ENCODE peak calls at places on chromosomes 13 and 19, in eight cellular contexts. E is choroid plexus epithelial cell, X is gastrocnemius medialis, M is WTC11, L is MCF 10A, V is HCT116, C is HL-60, T is AG10803. Y is an unnamed sample.

GRCh38 chr13:37293295-37293694 is 187.8 kb upstream of the CSNK1A1L start:
- DNase-seq in M (no peak), V (no peak), E (no peak), T (no peak), X (no peak), C (no peak), L (no peak), Y (no peak)

GRCh38 chr13:101397742-101398141 is 18.6 kb downstream of the NALCN start:
- DNase-seq in C (no peak), X (no peak), T (peak), V (no peak), L (peak), E (peak), M (no peak), Y (no peak)

GRCh38 chr13:41122838-41123237 is 9.8 kb downstream of the KBTBD6 start:
- DNase-seq in L (no peak), E (peak), T (no peak), M (no peak), V (no peak), C (no peak), X (no peak), Y (no peak)

GRCh38 chr19:55487884-55488687 is at the start of gene SSC5D:
- DNase-seq in T (peak), X (no peak), L (no peak), V (no peak), E (peak), C (peak), M (no peak), Y (no peak)

GRCh38 chr19:41222240-41222639 is 3.2 kb downstream of the AXL start:
- DNase-seq in M (no peak), X (no peak), L (no peak), T (no peak), C (no peak), E (no peak), V (no peak), Y (no peak)

GRCh38 chr19:14599548-14600147 is 16.8 kb downstream of the CLEC17A start:
- DNase-seq in L (no peak), T (no peak), C (no peak), E (no peak), V (no peak), M (no peak), X (no peak), Y (no peak)

GRCh38 chr19:23799321-23799720 is 40.6 kb upstream of the ZNF681 start:
- DNase-seq in V (no peak), X (no peak), T (no peak), C (no peak), L (no peak), E (no peak), M (no peak), Y (no peak)

GRCh38 chr13:105665284-105665683 is 870.2 kb downstream of the EFNB2 start:
- DNase-seq in T (peak), M (no peak), L (peak), E (peak), V (no peak), X (no peak), C (no peak), Y (peak)

GRCh38 chr13:70173236-70173959 is 65.1 kb upstream of the KLHL1 start:
- DNase-seq in L (no peak), V (no peak), M (no peak), X (no peak), C (no peak), E (peak), T (no peak), Y (no peak)

GRCh38 chr13:50779443-50780200 is 63.9 kb downstream of the DLEU7 start:
- DNase-seq in C (no peak), L (no peak), T (no peak), X (no peak), V (no peak), E (no peak), M (no peak), Y (no peak)

GRCh38 chr13:30862707-30863106 is 43.4 kb upstream of the MEDAG start:
- DNase-seq in E (peak), X (peak), C (no peak), T (no peak), L (no peak), V (no peak), M (peak), Y (no peak)

GRCh38 chr13:35475960-35476943 is at the start of gene MAB21L1:
- DNase-seq in X (peak), E (peak), V (no peak), T (peak), M (no peak), C (no peak), L (no peak), Y (no peak)

GRCh38 chr19:6873708-6874431 is 13.5 kb upstream of the ADGRE1 start:
- DNase-seq in M (no peak), X (no peak), L (no peak), V (no peak), E (no peak), T (no peak), C (no peak), Y (no peak)

GRCh38 chr19:10815969-10816635 is 19.9 kb downstream of the TMED1 start:
- DNase-seq in M (no peak), C (no peak), L (no peak), V (no peak), T (peak), X (no peak), E (peak), Y (no peak)

GRCh38 chr19:11554160-11554559 is 4.9 kb downstream of the ELOF1 start:
- DNase-seq in X (no peak), V (no peak), T (no peak), E (no peak), M (no peak), C (no peak), L (no peak), Y (no peak)

GRCh38 chr13:43830481-43830873 is 43.7 kb upstream of the ENOX1 start:
- DNase-seq in M (no peak), V (no peak), T (peak), X (no peak), C (peak), E (peak), L (peak), Y (peak)

GRCh38 chr13:74732736-74733135 is 598.5 kb upstream of the KLF12 start:
- DNase-seq in E (no peak), V (no peak), X (no peak), T (no peak), L (no peak), C (no peak), M (no peak), Y (no peak)

GRCh38 chr19:2034729-2035589 is 16.1 kb downstream of the MKNK2 start:
- DNase-seq in T (no peak), X (no peak), V (peak), C (no peak), E (peak), L (peak), M (peak), Y (no peak)

GRCh38 chr19:36489920-36490415 is 607 bp upstream of the ZNF566 start:
- DNase-seq in V (no peak), M (peak), X (no peak), L (no peak), T (peak), C (peak), E (peak), Y (no peak)

GRCh38 chr19:52200044-52200443 is 10.2 kb downstream of the PPP2R1A start:
- DNase-seq in M (no peak), C (no peak), T (peak), V (no peak), L (no peak), X (peak), E (peak), Y (peak)

GRCh38 chr19:16888629-16889371 is at the start of gene F2RL3:
- DNase-seq in C (peak), V (no peak), X (no peak), E (no peak), M (no peak), L (no peak), T (peak), Y (no peak)

GRCh38 chr19:34282611-34283519 is 28.5 kb downstream of the GARRE1 start:
- DNase-seq in M (no peak), E (no peak), X (no peak), T (no peak), V (no peak), L (peak), C (no peak), Y (no peak)

GRCh38 chr19:34375598-34375997 is 10.6 kb downstream of the GPI start:
- DNase-seq in E (peak), L (no peak), C (no peak), M (no peak), V (no peak), T (no peak), X (no peak), Y (no peak)

GRCh38 chr13:74084375-74084902 is 49.8 kb downstream of the KLF12 start:
- DNase-seq in T (no peak), E (no peak), X (no peak), C (no peak), V (no peak), L (no peak), M (no peak), Y (no peak)

GRCh38 chr19:49222528-49222927 is 64.9 kb downstream of the TRPM4 start:
- DNase-seq in E (no peak), L (no peak), C (no peak), T (no peak), V (no peak), X (no peak), M (no peak), Y (no peak)

GRCh38 chr19:49222011-49222410 is 64.4 kb downstream of the TRPM4 start:
- DNase-seq in T (peak), C (no peak), E (peak), M (no peak), L (no peak), V (no peak), X (no peak), Y (no peak)

GRCh38 chr19:49223472-49223871 is 65.9 kb downstream of the TRPM4 start:
- DNase-seq in V (no peak), E (no peak), L (no peak), T (no peak), X (no peak), C (no peak), M (no peak), Y (no peak)

GRCh38 chr19:49229416-49229815 is 71.8 kb downstream of the TRPM4 start:
- DNase-seq in L (no peak), T (no peak), M (no peak), E (peak), X (no peak), V (no peak), C (no peak), Y (no peak)

DNA sequence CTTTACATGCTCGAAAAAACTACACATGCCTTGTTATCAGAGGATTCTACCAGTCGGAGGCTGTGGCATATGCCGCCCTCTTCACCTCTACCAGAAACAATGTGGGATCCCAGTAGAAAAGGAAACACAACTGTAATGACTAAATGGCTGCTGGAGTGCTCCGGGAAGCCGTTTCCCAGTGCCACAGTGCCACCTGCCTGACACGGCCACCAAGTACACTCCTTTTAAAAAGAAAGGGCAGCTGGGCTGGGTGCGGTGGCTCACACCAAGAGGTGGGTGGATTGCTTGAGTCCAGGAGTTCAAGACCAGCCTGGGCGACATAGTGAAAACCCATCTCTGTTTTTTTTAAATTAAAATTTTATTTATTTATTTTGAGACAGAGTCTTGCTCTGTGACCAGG is 67.3 kb downstream of the TRPM4 start:
- DNase-seq in M (peak), V (peak), E (peak), L (peak), X (no peak), T (peak), C (no peak), Y (no peak)
- TF ChIP-seq CTCF in M (peak), V (peak), E (peak), L (peak), X (peak), T (peak), C (peak), Y (peak)

GRCh38 chr19:29083863-29084262 is 129.1 kb downstream of the UQCRFS1 start:
- DNase-seq in X (no peak), T (no peak), E (no peak), V (no peak), M (no peak), L (no peak), C (no peak), Y (no peak)

GRCh38 chr19:29086182-29086581 is 126.8 kb downstream of the UQCRFS1 start:
- DNase-seq in V (no peak), M (no peak), L (no peak), T (no peak), X (no peak), E (no peak), C (no peak), Y (no peak)

GRCh38 chr19:29085630-29086029 is 127.3 kb downstream of the UQCRFS1 start:
- DNase-seq in C (no peak), E (no peak), M (no peak), L (no peak), T (no peak), X (no peak), V (no peak), Y (no peak)

GRCh38 chr19:29086646-29087045 is 126.3 kb downstream of the UQCRFS1 start:
- DNase-seq in V (no peak), X (no peak), C (no peak), L (no peak), M (no peak), E (no peak), T (no peak), Y (no peak)

GRCh38 chr19:29084266-29084665 is 128.7 kb downstream of the UQCRFS1 start:
- DNase-seq in X (no peak), E (no peak), T (peak), C (peak), V (no peak), M (peak), L (no peak), Y (no peak)
- TF ChIP-seq CTCF in X (no peak), E (no peak), T (peak), C (peak), V (peak), M (peak), L (no peak), Y (peak)

GRCh38 chr19:37988758-37989635 is 82.0 kb downstream of the SIPA1L3 start:
- DNase-seq in C (no peak), L (no peak), V (no peak), T (no peak), M (peak), X (no peak), E (peak), Y (no peak)

GRCh38 chr19:37991176-37991835 is 84.3 kb downstream of the SIPA1L3 start:
- DNase-seq in T (no peak), M (no peak), C (no peak), L (no peak), V (no peak), E (no peak), X (no peak), Y (no peak)

GRCh38 chr19:37989855-37990254 is 82.8 kb downstream of the SIPA1L3 start:
- DNase-seq in L (peak), V (no peak), C (no peak), E (no peak), X (no peak), T (no peak), M (peak), Y (no peak)

GRCh38 chr19:37991841-37992248 is 84.8 kb downstream of the SIPA1L3 start:
- DNase-seq in V (no peak), T (no peak), X (no peak), M (no peak), L (no peak), E (peak), C (no peak), Y (no peak)

GRCh38 chr19:37990362-37990761 is 83.4 kb downstream of the SIPA1L3 start:
- DNase-seq in X (no peak), M (peak), C (no peak), V (no peak), E (peak), T (no peak), L (peak), Y (no peak)
- TF ChIP-seq CTCF in X (no peak), M (no peak), C (no peak), V (no peak), E (no peak), T (no peak), L (peak), Y (no peak)

GRCh38 chr19:38229585-38230073 is 5.6 kb upstream of the DPF1 start:
- DNase-seq in X (no peak), V (peak), M (peak), E (peak), L (peak), T (peak), C (no peak), Y (no peak)
- TF ChIP-seq CTCF in X (no peak), V (no peak), M (no peak), E (no peak), L (no peak), T (no peak), C (no peak), Y (peak)

DNA sequence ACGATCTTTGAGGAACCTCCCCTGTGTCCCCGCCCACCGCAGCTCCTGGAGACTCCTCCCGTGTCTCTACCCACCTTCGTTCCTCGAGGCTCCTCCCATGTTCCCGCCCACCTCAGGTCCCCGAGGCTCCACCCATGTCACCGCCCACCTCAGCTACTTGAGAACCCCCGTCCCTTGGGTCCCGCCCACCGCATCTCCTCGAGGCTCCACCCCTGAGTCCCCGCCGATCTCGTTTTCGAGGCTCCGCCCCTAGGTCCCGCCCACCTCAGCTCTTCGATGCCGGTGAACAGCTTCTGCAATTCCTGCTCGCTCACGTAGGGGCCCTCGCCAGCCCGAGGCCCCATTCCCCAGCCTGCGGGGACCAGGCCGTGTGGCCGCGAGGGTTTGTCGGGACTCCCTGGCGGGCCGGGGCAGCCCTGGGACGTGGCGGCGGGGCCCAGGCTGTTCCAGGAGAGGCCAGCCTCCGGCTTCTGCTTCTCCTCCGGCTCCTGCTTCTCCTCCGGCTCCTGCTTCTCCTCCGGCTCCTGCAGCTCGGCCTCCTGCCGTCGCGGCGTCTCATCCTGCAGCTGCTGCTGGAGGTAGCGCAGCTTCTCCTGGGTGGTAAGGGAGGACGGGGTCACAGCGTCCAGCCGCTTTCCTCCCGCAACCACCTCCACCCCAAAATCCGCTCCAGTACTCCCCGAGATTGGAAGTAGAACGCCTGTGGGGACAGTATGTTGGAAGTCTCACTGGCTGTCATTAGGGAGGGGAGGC is 16.7 kb downstream of the TSKS start:
- DNase-seq in T (peak), X (no peak), C (no peak), L (no peak), M (peak), V (peak), E (peak), Y (no peak)
- TF ChIP-seq CTCF in T (no peak), X (no peak), C (no peak), L (no peak), M (no peak), V (no peak), E (no peak), Y (no peak)

GRCh38 chr19:13195678-13196077 is 45.5 kb downstream of the IER2 start:
- DNase-seq in M (peak), C (no peak), T (no peak), V (no peak), E (no peak), L (peak), X (no peak), Y (no peak)
- TF ChIP-seq CTCF in M (peak), C (peak), T (no peak), V (peak), E (peak), L (no peak), X (no peak), Y (no peak)

GRCh38 chr13:108087813-108088212 is 127.5 kb downstream of the LIG4 start:
- DNase-seq in V (no peak), E (no peak), T (no peak), M (no peak), X (no peak), C (no peak), L (no peak), Y (no peak)

GRCh38 chr13:108084840-108085239 is 130.5 kb downstream of the LIG4 start:
- DNase-seq in X (no peak), C (no peak), V (no peak), L (no peak), M (no peak), E (no peak), T (no peak), Y (no peak)

GRCh38 chr13:108082481-108082880 is 132.9 kb downstream of the LIG4 start:
- DNase-seq in C (no peak), M (no peak), V (no peak), E (no peak), L (no peak), X (no peak), T (no peak), Y (no peak)

GRCh38 chr13:108083056-108083455 is 132.3 kb downstream of the LIG4 start:
- DNase-seq in X (no peak), E (peak), L (peak), C (no peak), T (no peak), M (no peak), V (no peak), Y (no peak)

DNA sequence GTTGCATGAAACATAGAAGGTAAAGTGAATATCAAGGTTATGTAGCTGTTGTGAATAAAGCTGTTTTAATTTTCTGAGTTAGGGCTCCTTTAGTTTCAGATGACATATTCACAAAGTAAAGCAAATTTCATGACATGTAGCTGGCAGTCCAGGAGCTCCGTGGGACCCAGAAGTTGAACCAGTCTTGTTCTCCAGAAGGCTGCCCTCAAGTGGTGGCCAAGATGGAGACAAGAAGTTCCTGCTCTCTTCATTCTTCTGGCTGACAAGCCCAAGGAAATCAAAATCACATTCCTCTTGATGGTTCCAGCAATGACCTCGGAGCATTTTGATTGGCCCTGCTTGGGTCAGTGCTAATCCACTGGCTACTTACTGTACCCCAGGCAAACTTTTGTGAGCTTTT is 128.7 kb downstream of the LIG4 start:
- DNase-seq in X (no peak), T (peak), C (no peak), V (no peak), E (peak), M (peak), L (peak), Y (no peak)
- TF ChIP-seq CTCF in X (no peak), T (no peak), C (no peak), V (no peak), E (peak), M (no peak), L (peak), Y (no peak)